ENCODE peak calls at places on chromosomes 7 and 10, in six cellular contexts. O is cardiac fibroblast; Y is T47D; H is AML-193; D is stimulated activated naive CD8-positive, alpha-beta T cell treated with anti-CD3 and anti-CD28 coated beads, Interleukin-15, Interleukin-2, amounts not matched to agents 100 U/mL and 50 U/mL, for 24 hours; L is kidney tubule cell. V is an unnamed sample.

GRCh38 chr7:155000795-155001194 is 2.1 kb downstream of the PAXIP1 start:
- DNase-seq in O (no peak), Y (no peak), H (no peak), D (peak), L (peak), V (no peak)

GRCh38 chr10:28592953-28593352 is 60.0 kb downstream of the WAC start:
- DNase-seq in O (peak), Y (no peak), H (peak), D (no peak), L (peak), V (no peak)

GRCh38 chr7:150405584-150406310 is 26.6 kb downstream of the ZNF775 start:
- DNase-seq in O (no peak), Y (peak), H (no peak), D (peak), L (no peak), V (peak)

GRCh38 chr7:22477876-22478450 is 22.0 kb downstream of the STEAP1B start:
- DNase-seq in O (no peak), Y (no peak), H (no peak), D (no peak), L (no peak), V (no peak)

GRCh38 chr7:151209588-151209987 is 700 bp downstream of the H2BK1 start:
- DNase-seq in O (no peak), Y (no peak), H (no peak), D (no peak), L (no peak), V (no peak)

GRCh38 chr7:138460176-138460648 is at the start of gene TRIM24:
- DNase-seq in O (no peak), Y (peak), H (peak), D (no peak), L (peak), V (peak)

GRCh38 chr7:12674861-12675260 is 12.6 kb upstream of the ARL4A start:
- DNase-seq in O (peak), Y (no peak), H (peak), D (peak), L (peak), V (no peak)

GRCh38 chr7:28083159-28083997 is 97.2 kb downstream of the JAZF1 start:
- DNase-seq in O (peak), Y (no peak), H (peak), D (no peak), L (no peak), V (no peak)

GRCh38 chr7:16171928-16172327 is 249.4 kb downstream of the CRPPA start:
- DNase-seq in O (peak), Y (no peak), H (peak), D (no peak), L (no peak), V (no peak)

GRCh38 chr10:122165914-122166313 is 105.2 kb upstream of the BTBD16 start:
- DNase-seq in O (no peak), Y (no peak), H (no peak), D (no peak), L (no peak), V (no peak)

GRCh38 chr10:60718891-60719290 is 59.4 kb upstream of the CDK1 start:
- DNase-seq in O (peak), Y (no peak), H (no peak), D (no peak), L (peak), V (no peak)

GRCh38 chr10:44864042-44864436 is 47.1 kb upstream of the TMEM72 start:
- DNase-seq in O (no peak), Y (peak), H (no peak), D (no peak), L (peak), V (no peak)

GRCh38 chr10:110993024-110993693 is 73.8 kb downstream of the SHOC2 start:
- DNase-seq in O (peak), Y (no peak), H (no peak), D (no peak), L (peak), V (no peak)

V was measured in hippocampal formation.